ENCODE peak calls at places on chromosomes 11 and 22, in four cellular contexts. E is A549, T is K562, X is HepG2. B is an unnamed sample.

GRCh38 chr11:67392182-67392715 is 463 bp downstream of the RAD9A start:
- DNase-seq in E (no peak), T (no peak), X (no peak), B (no peak)

GRCh38 chr11:1852885-1853284 is at the start of gene LSP1:
- DNase-seq in X (no peak), E (no peak), T (no peak), B (peak)

GRCh38 chr11:58923300-58923788 is 15.9 kb upstream of the GLYATL1 start:
- DNase-seq in E (no peak), X (peak), T (peak), B (no peak)

GRCh38 chr11:43937434-43938411 is 4.7 kb upstream of the C11orf96 start:
- DNase-seq in X (no peak), E (peak), T (no peak), B (no peak)

GRCh38 chr11:35275808-35276170 is 136.8 kb downstream of the CD44 start:
- DNase-seq in T (no peak), X (no peak), E (no peak), B (no peak)

GRCh38 chr11:91513734-91514133 is 710.9 kb upstream of the FAT3 start:
- DNase-seq in T (no peak), E (no peak), X (no peak), B (no peak)

GRCh38 chr22:42131562-42131961 is 952 bp upstream of the CYP2D6 start:
- DNase-seq in X (peak), T (no peak), E (no peak), B (no peak)

GRCh38 chr11:69053546-69054396 is 5.0 kb downstream of the TPCN2 start:
- DNase-seq in E (no peak), T (no peak), X (no peak), B (no peak)

GRCh38 chr11:117860139-117860538 is 16.3 kb downstream of the FXYD6 start:
- DNase-seq in X (no peak), E (no peak), T (no peak), B (no peak)

GRCh38 chr22:24391836-24392217 is 35.6 kb upstream of the ADORA2A start:
- DNase-seq in X (no peak), T (no peak), E (no peak), B (no peak)

GRCh38 chr11:38937709-38938108 is 2339.7 kb upstream of the RAG2 start:
- DNase-seq in X (no peak), T (no peak), E (no peak), B (no peak)

GRCh38 chr22:24386814-24387550 is 40.4 kb upstream of the ADORA2A start:
- DNase-seq in E (no peak), T (no peak), X (no peak), B (no peak)

GRCh38 chr11:94060401-94060800 is 39.2 kb downstream of the HEPHL1 start:
- DNase-seq in X (no peak), E (no peak), T (no peak), B (no peak)

GRCh38 chr11:111303476-111303875 is 5.1 kb downstream of the POU2AF3 start:
- DNase-seq in X (peak), E (peak), T (no peak), B (no peak)

GRCh38 chr11:70152244-70152643 is 50.9 kb upstream of the FADD start:
- DNase-seq in T (no peak), E (no peak), X (no peak), B (no peak)

GRCh38 chr11:83063073-83063754 is 8.5 kb downstream of the RAB30 start:
- DNase-seq in T (no peak), X (no peak), E (peak), B (peak)

GRCh38 chr22:35686298-35686697 is 31.4 kb upstream of the APOL5 start:
- DNase-seq in E (no peak), X (no peak), T (no peak), B (no peak)

GRCh38 chr11:118910309-118911112 is 15.2 kb downstream of the BCL9L start:
- DNase-seq in X (peak), T (peak), E (no peak), B (no peak)

GRCh38 chr11:4531666-4532065 is 13.3 kb upstream of the OR52M1 start:
- DNase-seq in X (peak), T (no peak), E (no peak), B (no peak)

GRCh38 chr11:2933376-2934056 is 4.3 kb upstream of the PHLDA2 start:
- DNase-seq in T (no peak), E (peak), X (no peak), B (peak)

GRCh38 chr22:42716649-42717127 is 4.0 kb downstream of the A4GALT start:
- DNase-seq in E (no peak), X (no peak), T (no peak), B (peak)

GRCh38 chr22:17085277-17086091 is 684 bp downstream of the IL17RA start:
- DNase-seq in E (no peak), T (no peak), X (no peak), B (no peak)

GRCh38 chr11:65616575-65617001 is 1.0 kb downstream of the PCNX3 start:
- DNase-seq in X (peak), T (no peak), E (no peak), B (no peak)

GRCh38 chr22:32623943-32624342 is 149.3 kb downstream of the FBXO7 start:
- DNase-seq in X (peak), E (no peak), T (no peak), B (no peak)

GRCh38 chr11:68724293-68724692 is 27.0 kb downstream of the TESMIN start:
- DNase-seq in X (no peak), T (no peak), E (no peak), B (no peak)

GRCh38 chr22:36659762-36660509 is 43.6 kb downstream of the CACNG2 start:
- DNase-seq in E (peak), X (peak), T (peak), B (no peak)

GRCh38 chr11:73189723-73190556 is 28.1 kb upstream of the P2RY2 start:
- DNase-seq in X (no peak), T (no peak), E (no peak), B (no peak)

GRCh38 chr22:29083576-29084566 is 11.0 kb downstream of the KREMEN1 start:
- DNase-seq in E (no peak), T (no peak), X (no peak), B (no peak)

GRCh38 chr22:39311592-39312400 is 7.6 kb downstream of the RPL3 start:
- DNase-seq in T (peak), E (no peak), X (no peak), B (no peak)

GRCh38 chr11:65777241-65777640 is 3.5 kb downstream of the AP5B1 start:
- DNase-seq in T (no peak), X (no peak), E (no peak), B (no peak)

GRCh38 chr11:67649634-67650540 is 643 bp downstream of the ACY3 start:
- DNase-seq in T (no peak), E (no peak), X (no peak), B (no peak)

GRCh38 chr11:124917115-124917637 is 1.9 kb upstream of the HEPN1 start:
- DNase-seq in X (peak), T (no peak), E (no peak), B (no peak)

GRCh38 chr11:66546368-66546965 is at the start of gene ACTN3:
- DNase-seq in E (no peak), T (no peak), X (peak), B (no peak)

GRCh38 chr11:11843233-11843632 is 1.5 kb downstream of the USP47 start:
- DNase-seq in T (peak), E (peak), X (peak), B (no peak)

GRCh38 chr11:624705-625635 is at the start of gene CDHR5:
- DNase-seq in T (no peak), X (peak), E (no peak), B (no peak)

GRCh38 chr11:47485112-47485511 is 36.2 kb upstream of the RAPSN start:
- DNase-seq in X (no peak), T (no peak), E (no peak), B (no peak)

GRCh38 chr11:60301178-60301577 is 20.7 kb downstream of the MS4A4A start:
- DNase-seq in T (no peak), E (no peak), X (no peak), B (no peak)

GRCh38 chr22:50727678-50728522 is 10.1 kb upstream of the ACR start:
- DNase-seq in X (no peak), T (no peak), E (no peak), B (no peak)
- TF ChIP-seq CHD2 in X (no peak), T (no peak), E (no peak), B (no peak)

DNA sequence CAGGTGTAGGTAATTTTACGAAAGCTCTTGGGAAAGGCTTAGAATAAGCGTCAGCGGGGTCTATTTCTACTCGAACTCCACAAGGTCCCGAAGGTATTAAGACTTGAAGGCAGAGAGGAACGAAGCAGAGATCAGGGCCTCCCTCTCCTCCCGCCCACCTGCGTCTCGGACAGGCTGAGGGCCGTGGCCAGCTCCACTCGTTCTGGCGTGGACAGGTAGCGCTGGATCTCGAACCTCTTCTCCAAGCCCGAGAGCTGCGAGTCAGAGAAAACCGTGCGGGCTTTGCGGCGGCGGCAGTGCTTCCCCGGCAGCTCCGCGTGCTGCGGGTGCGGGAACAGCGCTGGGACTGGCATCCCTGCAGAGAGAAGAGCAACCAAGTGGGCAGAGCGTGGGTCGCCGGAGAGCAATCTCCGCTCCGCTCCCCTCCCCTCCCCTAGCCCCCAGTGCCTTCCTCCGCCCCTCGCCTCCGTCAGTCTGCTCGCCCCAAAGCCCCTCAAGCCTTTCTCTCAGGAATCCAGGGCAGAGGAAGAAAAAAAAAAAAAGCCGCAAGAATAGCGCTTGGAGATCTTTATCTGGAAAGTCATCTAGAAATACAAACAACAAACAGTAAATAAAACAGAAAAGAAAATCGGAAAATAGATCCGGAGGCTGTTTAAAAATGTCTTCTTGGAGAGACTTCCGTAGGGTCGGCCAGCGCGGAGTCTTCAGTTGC is 2.4 kb downstream of the BSX start:
- DNase-seq in E (no peak), T (no peak), X (no peak), B (no peak)
- TF ChIP-seq ESRRA in E (no peak), T (no peak), X (no peak), B (no peak)

GRCh38 chr11:24509114-24509513 is 12.3 kb downstream of the LUZP2 start:
- DNase-seq in E (no peak), T (no peak), X (no peak), B (no peak)
- TF ChIP-seq CTCF in E (no peak), T (no peak), X (no peak), B (no peak)

GRCh38 chr11:113121746-113122145 is 160.5 kb downstream of the NCAM1 start:
- DNase-seq in X (no peak), E (no peak), T (no peak), B (no peak)

GRCh38 chr11:113113801-113114451 is 152.7 kb downstream of the NCAM1 start:
- DNase-seq in E (no peak), T (no peak), X (no peak), B (no peak)

GRCh38 chr11:113114452-113115027 is 153.3 kb downstream of the NCAM1 start:
- DNase-seq in X (peak), E (no peak), T (peak), B (no peak)

GRCh38 chr11:113118104-113118503 is 156.9 kb downstream of the NCAM1 start:
- DNase-seq in E (no peak), X (no peak), T (no peak), B (no peak)

DNA sequence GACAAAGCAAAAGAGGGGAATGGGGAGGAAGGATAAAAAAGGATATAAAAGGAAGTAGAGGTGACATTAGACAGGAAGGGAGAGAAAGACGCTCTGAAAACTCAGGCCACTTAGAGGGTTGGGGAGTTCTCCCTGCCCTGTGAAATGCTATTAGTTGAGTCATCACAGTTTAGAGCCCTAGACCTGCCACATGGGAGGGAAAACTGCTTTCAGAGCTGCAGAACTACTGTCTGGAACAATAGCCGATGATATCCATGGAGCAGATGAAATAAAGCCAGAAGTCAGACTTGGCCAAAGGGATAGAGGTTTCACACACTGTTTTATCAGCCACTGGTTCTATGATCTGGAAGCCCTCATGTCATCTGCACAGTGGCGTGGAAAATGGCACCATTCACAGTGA is 157.9 kb downstream of the NCAM1 start:
- DNase-seq in X (no peak), T (no peak), E (no peak), B (no peak)
- TF ChIP-seq CHD2 in X (no peak), T (no peak), E (no peak), B (no peak)

GRCh38 chr11:36300651-36301050 is 4.6 kb downstream of the PRR5L start:
- DNase-seq in E (no peak), T (no peak), X (no peak), B (no peak)

GRCh38 chr11:36305047-36305446 is 9.0 kb downstream of the PRR5L start:
- DNase-seq in T (no peak), E (no peak), X (no peak), B (no peak)

GRCh38 chr11:36308577-36308976 is 12.5 kb downstream of the PRR5L start:
- DNase-seq in E (no peak), T (no peak), X (no peak), B (no peak)

GRCh38 chr11:36306888-36307287 is 10.8 kb downstream of the PRR5L start:
- DNase-seq in T (no peak), X (peak), E (no peak), B (no peak)

GRCh38 chr11:36304349-36304748 is 8.3 kb downstream of the PRR5L start:
- DNase-seq in E (no peak), X (no peak), T (no peak), B (no peak)
- TF ChIP-seq ESRRA in E (no peak), X (no peak), T (no peak), B (no peak)

GRCh38 chr11:64604458-64605247 is 13.6 kb downstream of the SLC22A12 start:
- DNase-seq in X (no peak), T (peak), E (no peak), B (no peak)
- TF ChIP-seq CTCF in X (no peak), T (no peak), E (no peak), B (no peak)

GRCh38 chr11:46348986-46349401 is 1.7 kb downstream of the DGKZ start:
- DNase-seq in X (no peak), E (no peak), T (no peak), B (no peak)
- TF ChIP-seq CHD2 in X (no peak), E (no peak), T (no peak), B (no peak)

DNA sequence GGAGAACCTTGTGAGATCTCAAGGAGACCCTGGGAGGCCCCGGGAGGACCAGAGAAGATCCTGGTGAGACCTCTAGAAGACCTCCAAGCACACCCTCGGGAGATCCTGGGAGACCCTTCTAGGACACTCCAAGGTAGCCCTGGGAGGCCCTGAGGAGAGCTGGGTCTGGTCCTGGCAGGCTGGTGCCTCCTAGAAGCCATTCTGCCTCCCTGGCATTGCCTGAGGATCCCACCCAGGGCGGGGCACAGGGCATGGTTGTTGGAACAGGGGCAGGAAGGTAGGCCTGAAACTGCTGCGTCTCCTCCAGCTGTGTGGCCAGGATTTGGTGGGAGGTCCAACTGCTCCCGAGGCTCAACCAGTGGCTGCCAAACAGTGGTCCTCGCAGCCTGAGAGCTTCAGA is 91.2 kb upstream of the SHISAL1 start:
- DNase-seq in T (no peak), X (no peak), E (no peak), B (no peak)
- TF ChIP-seq ESRRA in T (no peak), X (no peak), E (no peak), B (no peak)

DNA sequence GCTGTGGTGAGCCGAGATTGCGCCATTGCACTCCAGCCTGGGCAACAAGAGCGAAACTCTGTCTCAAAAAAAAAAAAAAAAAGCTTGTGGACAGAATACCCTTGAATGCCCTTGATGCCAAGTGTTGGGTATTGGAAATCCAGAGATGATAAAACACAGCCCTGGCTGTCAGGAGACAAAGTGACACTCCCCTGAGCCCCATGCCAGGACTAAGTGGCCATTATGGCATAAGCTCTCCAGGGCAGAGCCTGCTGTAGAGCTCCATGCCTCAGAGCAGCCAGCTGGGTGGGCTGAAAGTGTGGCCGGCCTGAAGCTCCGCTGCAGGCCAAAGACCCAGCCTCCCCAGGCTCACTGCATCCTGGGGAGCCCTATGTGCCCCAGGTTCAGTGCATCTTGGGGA is 4.9 kb downstream of the RNF215 start:
- DNase-seq in T (no peak), X (no peak), E (no peak), B (no peak)
- TF ChIP-seq CTCF in T (no peak), X (no peak), E (no peak), B (no peak)

B was measured in GM12878.